ENCODE peak calls at places on chromosomes 2 and 18, in seven cellular contexts. One of them, this sample, is unnamed. For H3K9me3, the result is how much of the 10 kb centered on the place peaks cover.

GRCh38 chr18:11974741-11975325 is 6.5 kb upstream of the IMPA2 start:
- DNase-seq in transverse colon: no peak
- DNase-seq in IMR-90: no peak
- DNase-seq in spleen: no peak
- DNase-seq in adrenal gland: no peak
- DNase-seq in uterus: no peak
- DNase-seq in body of pancreas: no peak
- DNase-seq in this sample: no peak

GRCh38 chr2:152034257-152034801 is 64.5 kb downstream of the CACNB4 start:
- DNase-seq in spleen: no peak
- DNase-seq in transverse colon: no peak
- DNase-seq in body of pancreas: no peak
- DNase-seq in uterus: no peak
- DNase-seq in IMR-90: no peak
- DNase-seq in adrenal gland: no peak
- DNase-seq in this sample: no peak

GRCh38 chr18:75005622-75006021 is 203.3 kb downstream of the PTGR3 start:
- DNase-seq in transverse colon: no peak
- DNase-seq in body of pancreas: no peak
- DNase-seq in adrenal gland: no peak
- DNase-seq in spleen: no peak
- DNase-seq in IMR-90: peak
- DNase-seq in uterus: no peak
- DNase-seq in this sample: no peak

GRCh38 chr2:221961561-221961960 is 337.2 kb downstream of the PAX3 start:
- DNase-seq in transverse colon: no peak
- DNase-seq in body of pancreas: no peak
- DNase-seq in IMR-90: no peak
- DNase-seq in spleen: no peak
- DNase-seq in adrenal gland: no peak
- DNase-seq in uterus: no peak
- DNase-seq in this sample: no peak

GRCh38 chr2:79612999-79613398 is 100.1 kb downstream of the CTNNA2 start:
- DNase-seq in body of pancreas: no peak
- DNase-seq in IMR-90: no peak
- DNase-seq in adrenal gland: no peak
- DNase-seq in spleen: no peak
- DNase-seq in transverse colon: no peak
- DNase-seq in uterus: no peak
- DNase-seq in this sample: no peak

GRCh38 chr18:75544496-75544895 is 117.0 kb upstream of the SMIM21 start:
- DNase-seq in uterus: no peak
- DNase-seq in body of pancreas: no peak
- DNase-seq in spleen: no peak
- DNase-seq in transverse colon: no peak
- DNase-seq in adrenal gland: no peak
- DNase-seq in IMR-90: peak
- DNase-seq in this sample: no peak

GRCh38 chr2:126995652-126996377 is 97.1 kb downstream of the TEX51 start:
- DNase-seq in adrenal gland: no peak
- DNase-seq in IMR-90: no peak
- DNase-seq in uterus: no peak
- DNase-seq in transverse colon: no peak
- DNase-seq in body of pancreas: no peak
- DNase-seq in spleen: no peak
- DNase-seq in this sample: no peak

GRCh38 chr2:46167406-46167805 is 129.8 kb upstream of the EPAS1 start:
- DNase-seq in spleen: no peak
- DNase-seq in IMR-90: no peak
- DNase-seq in adrenal gland: no peak
- DNase-seq in body of pancreas: no peak
- DNase-seq in transverse colon: no peak
- DNase-seq in uterus: no peak
- DNase-seq in this sample: no peak

GRCh38 chr2:201797175-201797840 is 9.0 kb upstream of the CDK15 start:
- DNase-seq in body of pancreas: no peak
- DNase-seq in spleen: no peak
- DNase-seq in transverse colon: no peak
- DNase-seq in IMR-90: peak
- DNase-seq in uterus: no peak
- DNase-seq in adrenal gland: no peak
- DNase-seq in this sample: no peak

GRCh38 chr18:51433296-51433695 is 235.8 kb upstream of the MEX3C start:
- DNase-seq in uterus: no peak
- DNase-seq in body of pancreas: no peak
- DNase-seq in spleen: no peak
- DNase-seq in transverse colon: no peak
- DNase-seq in IMR-90: no peak
- DNase-seq in adrenal gland: no peak
- DNase-seq in this sample: no peak

GRCh38 chr2:105166671-105167070 is 74.9 kb upstream of the GPR45 start:
- DNase-seq in spleen: no peak
- DNase-seq in transverse colon: no peak
- DNase-seq in uterus: no peak
- DNase-seq in adrenal gland: no peak
- DNase-seq in body of pancreas: no peak
- DNase-seq in IMR-90: no peak
- DNase-seq in this sample: no peak

GRCh38 chr2:6692819-6693218 is 172.9 kb downstream of the CMPK2 start:
- DNase-seq in transverse colon: no peak
- DNase-seq in uterus: no peak
- DNase-seq in spleen: no peak
- DNase-seq in adrenal gland: no peak
- DNase-seq in body of pancreas: no peak
- DNase-seq in IMR-90: no peak
- DNase-seq in this sample: no peak

GRCh38 chr2:75523313-75524275 is 37.1 kb downstream of the EVA1A start:
- DNase-seq in adrenal gland: no peak
- DNase-seq in uterus: no peak
- DNase-seq in spleen: no peak
- DNase-seq in IMR-90: peak
- DNase-seq in body of pancreas: no peak
- DNase-seq in transverse colon: no peak
- DNase-seq in this sample: no peak

GRCh38 chr2:18345848-18346247 is 214.6 kb downstream of the RDH14 start:
- DNase-seq in transverse colon: no peak
- DNase-seq in IMR-90: peak
- DNase-seq in adrenal gland: no peak
- DNase-seq in spleen: no peak
- DNase-seq in uterus: no peak
- DNase-seq in body of pancreas: no peak
- DNase-seq in this sample: peak

GRCh38 chr18:49024408-49024807 is 73.6 kb upstream of the SMAD7 start:
- DNase-seq in uterus: no peak
- DNase-seq in spleen: peak
- DNase-seq in body of pancreas: no peak
- DNase-seq in IMR-90: no peak
- DNase-seq in adrenal gland: no peak
- DNase-seq in transverse colon: no peak
- DNase-seq in this sample: no peak

GRCh38 chr2:66569321-66569851 is 134.5 kb downstream of the MEIS1 start:
- DNase-seq in uterus: peak
- DNase-seq in transverse colon: no peak
- DNase-seq in adrenal gland: no peak
- DNase-seq in spleen: no peak
- DNase-seq in body of pancreas: peak
- DNase-seq in IMR-90: peak
- DNase-seq in this sample: no peak

GRCh38 chr2:3111267-3111666 is 266.4 kb downstream of the EIPR1 start:
- DNase-seq in adrenal gland: no peak
- DNase-seq in uterus: no peak
- DNase-seq in IMR-90: no peak
- DNase-seq in transverse colon: no peak
- DNase-seq in spleen: peak
- DNase-seq in body of pancreas: no peak
- DNase-seq in this sample: no peak
- H3K9me3 ChIP-seq in adrenal gland: under half
- H3K9me3 ChIP-seq in uterus: under half
- H3K9me3 ChIP-seq in IMR-90: under half
- H3K9me3 ChIP-seq in transverse colon: under half
- H3K9me3 ChIP-seq in spleen: under half
- H3K9me3 ChIP-seq in body of pancreas: under half
- H3K9me3 ChIP-seq in this sample: under half

DNA sequence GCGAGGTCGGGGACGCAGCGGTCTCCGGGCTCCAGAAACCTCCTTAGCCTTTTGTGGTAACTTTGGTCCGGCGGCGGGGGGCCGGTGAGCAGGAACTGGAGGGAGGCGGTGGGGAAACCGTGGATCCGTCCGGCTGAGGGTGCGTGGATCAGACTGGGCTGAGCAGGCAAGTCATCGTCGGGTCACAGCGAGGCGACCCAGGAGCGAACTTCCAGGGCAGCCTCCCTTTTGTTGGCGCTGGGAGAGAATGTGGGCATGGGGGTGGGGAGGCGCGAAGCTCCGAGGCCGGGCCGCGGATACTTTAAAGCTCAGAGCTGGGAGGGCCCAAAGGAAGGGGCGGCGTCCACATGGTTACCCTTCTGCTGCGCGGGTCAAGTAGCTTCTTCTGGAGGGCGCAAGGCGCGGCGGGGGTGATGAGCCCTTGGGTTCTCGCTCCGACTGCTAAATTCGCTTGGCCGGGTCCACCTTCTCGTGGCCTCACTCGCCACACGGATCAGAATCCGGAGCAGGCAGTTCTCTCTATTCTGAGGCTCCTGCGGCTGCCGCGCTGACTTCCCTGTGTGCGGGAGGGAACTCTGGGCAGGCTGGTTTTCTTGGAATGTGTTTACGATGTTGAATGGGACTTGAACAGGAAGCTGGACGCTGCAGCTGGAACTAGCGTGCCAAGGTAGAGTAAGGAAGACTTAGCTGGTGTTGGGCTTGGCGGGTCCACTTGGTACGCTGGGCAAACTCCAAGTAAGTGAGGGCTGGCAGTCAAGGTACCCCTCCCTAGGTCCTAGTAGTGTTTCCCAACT is 969 bp downstream of the GULP1 start:
- DNase-seq in adrenal gland: peak
- DNase-seq in spleen: peak
- DNase-seq in uterus: peak
- DNase-seq in transverse colon: peak
- DNase-seq in IMR-90: peak
- DNase-seq in body of pancreas: peak
- DNase-seq in this sample: peak
- TF ChIP-seq POLR2A in adrenal gland: peak
- TF ChIP-seq POLR2A in spleen: no peak
- TF ChIP-seq POLR2A in uterus: peak
- TF ChIP-seq POLR2A in transverse colon: peak
- TF ChIP-seq POLR2A in IMR-90: no peak
- TF ChIP-seq POLR2A in body of pancreas: peak
- TF ChIP-seq POLR2A in this sample: peak

GRCh38 chr2:73403237-73403636 is 17.6 kb downstream of the ALMS1 start:
- DNase-seq in body of pancreas: no peak
- DNase-seq in adrenal gland: no peak
- DNase-seq in transverse colon: no peak
- DNase-seq in uterus: no peak
- DNase-seq in IMR-90: no peak
- DNase-seq in spleen: no peak
- DNase-seq in this sample: no peak

GRCh38 chr2:73406996-73407395 is 21.4 kb downstream of the ALMS1 start:
- DNase-seq in transverse colon: no peak
- DNase-seq in IMR-90: no peak
- DNase-seq in body of pancreas: no peak
- DNase-seq in adrenal gland: no peak
- DNase-seq in uterus: no peak
- DNase-seq in spleen: no peak
- DNase-seq in this sample: no peak

GRCh38 chr2:73408198-73408597 is 22.6 kb downstream of the ALMS1 start:
- DNase-seq in adrenal gland: no peak
- DNase-seq in IMR-90: no peak
- DNase-seq in body of pancreas: no peak
- DNase-seq in spleen: no peak
- DNase-seq in transverse colon: no peak
- DNase-seq in uterus: no peak
- DNase-seq in this sample: no peak

GRCh38 chr2:73404409-73404808 is 18.8 kb downstream of the ALMS1 start:
- DNase-seq in spleen: no peak
- DNase-seq in adrenal gland: no peak
- DNase-seq in IMR-90: no peak
- DNase-seq in uterus: no peak
- DNase-seq in body of pancreas: no peak
- DNase-seq in transverse colon: no peak
- DNase-seq in this sample: no peak

DNA sequence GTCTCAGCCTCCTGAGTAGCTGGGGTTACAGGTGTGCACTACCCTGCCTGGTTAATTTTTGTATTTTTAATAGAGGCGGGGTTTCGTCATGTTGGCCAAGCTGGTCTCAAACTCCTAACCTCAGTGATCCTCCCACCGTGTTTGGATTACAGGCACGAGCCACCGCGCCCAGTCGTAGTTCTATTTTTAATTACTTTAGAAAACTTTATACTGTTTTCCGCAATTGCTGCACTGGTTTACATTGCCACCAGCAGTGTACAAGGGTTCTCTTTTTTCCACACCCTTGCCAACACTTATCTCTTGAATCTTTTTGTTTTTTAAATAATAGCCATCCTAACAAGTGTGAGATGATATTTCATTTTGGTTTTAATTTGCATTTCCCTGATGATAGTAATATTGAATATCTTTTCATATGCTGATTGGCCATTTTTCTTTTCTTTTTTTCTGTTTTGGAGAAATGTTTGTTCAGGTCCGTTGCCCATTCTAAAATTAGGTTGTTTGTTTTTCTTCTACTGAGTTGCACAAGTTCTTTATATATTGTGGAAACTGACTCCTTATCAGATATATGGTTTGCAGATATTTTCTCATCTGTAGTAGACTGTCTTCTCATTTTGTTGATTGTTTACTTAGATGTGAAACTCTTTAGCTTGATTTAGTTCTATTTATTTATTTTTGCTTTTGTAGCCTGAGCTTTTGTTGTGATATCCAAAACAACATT is 16.9 kb downstream of the ALMS1 start:
- DNase-seq in uterus: no peak
- DNase-seq in IMR-90: no peak
- DNase-seq in adrenal gland: no peak
- DNase-seq in transverse colon: no peak
- DNase-seq in spleen: no peak
- DNase-seq in body of pancreas: no peak
- DNase-seq in this sample: no peak
- H3K9me3 ChIP-seq in uterus: under half
- H3K9me3 ChIP-seq in IMR-90: under half
- H3K9me3 ChIP-seq in adrenal gland: under half
- H3K9me3 ChIP-seq in transverse colon: under half
- H3K9me3 ChIP-seq in spleen: under half
- H3K9me3 ChIP-seq in body of pancreas: under half
- H3K9me3 ChIP-seq in this sample: under half

DNA sequence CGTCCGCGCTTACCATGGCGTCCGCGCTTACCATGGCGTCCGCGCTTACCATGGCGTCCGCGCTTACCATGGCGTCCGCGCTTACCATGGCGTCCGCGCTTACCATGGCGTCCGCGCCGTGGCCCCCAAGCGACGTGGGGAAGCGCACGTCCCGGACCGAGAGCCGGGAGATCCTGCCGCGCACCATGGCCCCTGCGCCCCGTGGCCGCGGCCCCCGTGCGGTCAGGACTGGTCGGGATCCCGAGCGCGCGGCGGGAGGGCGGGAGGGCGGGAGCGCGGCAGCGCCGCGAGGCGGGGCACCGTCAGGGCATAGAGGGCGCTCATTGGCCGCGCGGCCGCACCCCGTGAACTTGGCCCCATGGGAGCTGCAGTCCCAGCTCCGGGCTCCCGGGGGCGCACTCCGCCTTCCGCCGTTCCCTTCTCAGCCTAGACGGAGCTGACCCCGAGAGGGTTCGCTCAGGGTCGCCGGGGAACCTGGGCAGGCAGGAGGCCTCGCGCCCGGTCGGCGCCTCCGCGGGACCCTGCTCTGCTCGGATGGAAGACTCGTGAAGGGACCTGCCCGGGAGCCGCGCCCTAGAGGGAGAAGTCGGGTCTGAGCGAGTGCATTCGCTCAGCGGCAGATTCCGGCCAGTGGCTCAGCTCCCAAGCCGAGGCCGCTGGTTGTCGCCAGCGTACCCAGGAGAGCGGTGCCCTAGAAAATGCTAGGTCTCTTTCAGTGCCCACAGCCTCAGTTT is at the start of gene ENOSF1:
- DNase-seq in adrenal gland: peak
- DNase-seq in body of pancreas: peak
- DNase-seq in transverse colon: peak
- DNase-seq in uterus: peak
- DNase-seq in spleen: peak
- DNase-seq in IMR-90: peak
- DNase-seq in this sample: peak
- TF ChIP-seq POLR2A in adrenal gland: no peak
- TF ChIP-seq POLR2A in body of pancreas: no peak
- TF ChIP-seq POLR2A in transverse colon: peak
- TF ChIP-seq POLR2A in uterus: no peak
- TF ChIP-seq POLR2A in spleen: peak
- TF ChIP-seq POLR2A in IMR-90: no peak
- TF ChIP-seq POLR2A in this sample: peak

This sample was measured in prostate gland.